ENCODE peak calls at places on chromosomes 6 and 20, in six cellular contexts. One of them, this sample, is unnamed.
A peak's percentile ranks its signal among the peaks of the same experiment; 100 is the strongest.

GRCh38 chr6:4930025-4930692 is 73.7 kb downstream of the RPP40 start:
- DNase-seq in heart right ventricle: no peak
- DNase-seq in heart left ventricle: no peak
- DNase-seq in cardiac fibroblast: no peak
- DNase-seq in brain microvascular endothelial cell: no peak
- DNase-seq in OCI-LY7: no peak
- DNase-seq in this sample: no peak

GRCh38 chr20:2805682-2806350 is 5.4 kb upstream of the CPXM1 start:
- DNase-seq in heart right ventricle: no peak
- DNase-seq in heart left ventricle: no peak
- DNase-seq in cardiac fibroblast: no peak
- DNase-seq in brain microvascular endothelial cell: no peak
- DNase-seq in OCI-LY7: no peak
- DNase-seq in this sample: no peak

GRCh38 chr20:41003143-41003932 is 25.3 kb upstream of the TOP1 start:
- DNase-seq in heart right ventricle: peak; percentile 11
- DNase-seq in heart left ventricle: peak; percentile 42
- DNase-seq in cardiac fibroblast: peak; percentile 99
- DNase-seq in brain microvascular endothelial cell: peak; percentile 95
- DNase-seq in OCI-LY7: no peak
- DNase-seq in this sample: no peak

GRCh38 chr6:84074988-84075781 is 41.6 kb downstream of the MRAP2 start:
- DNase-seq in heart right ventricle: no peak
- DNase-seq in heart left ventricle: no peak
- DNase-seq in cardiac fibroblast: peak; percentile 32
- DNase-seq in brain microvascular endothelial cell: peak; percentile 38
- DNase-seq in OCI-LY7: no peak
- DNase-seq in this sample: no peak

GRCh38 chr6:128358111-128358780 is 162.2 kb downstream of the PTPRK start:
- DNase-seq in heart right ventricle: no peak
- DNase-seq in heart left ventricle: no peak
- DNase-seq in cardiac fibroblast: peak; percentile 29
- DNase-seq in brain microvascular endothelial cell: peak; percentile 51
- DNase-seq in OCI-LY7: no peak
- DNase-seq in this sample: no peak

GRCh38 chr6:31574106-31575061 is 981 bp upstream of the TNF start:
- DNase-seq in heart right ventricle: no peak
- DNase-seq in heart left ventricle: no peak
- DNase-seq in cardiac fibroblast: no peak
- DNase-seq in brain microvascular endothelial cell: no peak
- DNase-seq in OCI-LY7: no peak
- DNase-seq in this sample: no peak

GRCh38 chr6:36227379-36228344 is 31.1 kb downstream of the BRPF3 start:
- DNase-seq in heart right ventricle: no peak
- DNase-seq in heart left ventricle: no peak
- DNase-seq in cardiac fibroblast: no peak
- DNase-seq in brain microvascular endothelial cell: no peak
- DNase-seq in OCI-LY7: no peak
- DNase-seq in this sample: no peak

GRCh38 chr6:131636880-131637792 is at the start of gene ENPP3:
- DNase-seq in heart right ventricle: no peak
- DNase-seq in heart left ventricle: no peak
- DNase-seq in cardiac fibroblast: peak; percentile 12
- DNase-seq in brain microvascular endothelial cell: no peak
- DNase-seq in OCI-LY7: peak; percentile 50
- DNase-seq in this sample: no peak

GRCh38 chr20:61126369-61127195 is 125.5 kb upstream of the CDH4 start:
- DNase-seq in heart right ventricle: no peak
- DNase-seq in heart left ventricle: no peak
- DNase-seq in cardiac fibroblast: no peak
- DNase-seq in brain microvascular endothelial cell: no peak
- DNase-seq in OCI-LY7: no peak
- DNase-seq in this sample: no peak

GRCh38 chr6:43986177-43986825 is 141.0 kb downstream of the MRPL14 start:
- DNase-seq in heart right ventricle: no peak
- DNase-seq in heart left ventricle: no peak
- DNase-seq in cardiac fibroblast: no peak
- DNase-seq in brain microvascular endothelial cell: no peak
- DNase-seq in OCI-LY7: no peak
- DNase-seq in this sample: no peak

GRCh38 chr6:89952696-89953095 is 58.4 kb downstream of the GJA10 start:
- DNase-seq in heart right ventricle: no peak
- DNase-seq in heart left ventricle: no peak
- DNase-seq in cardiac fibroblast: peak; percentile 29
- DNase-seq in brain microvascular endothelial cell: peak; percentile 60
- DNase-seq in OCI-LY7: no peak
- DNase-seq in this sample: no peak

DNA sequence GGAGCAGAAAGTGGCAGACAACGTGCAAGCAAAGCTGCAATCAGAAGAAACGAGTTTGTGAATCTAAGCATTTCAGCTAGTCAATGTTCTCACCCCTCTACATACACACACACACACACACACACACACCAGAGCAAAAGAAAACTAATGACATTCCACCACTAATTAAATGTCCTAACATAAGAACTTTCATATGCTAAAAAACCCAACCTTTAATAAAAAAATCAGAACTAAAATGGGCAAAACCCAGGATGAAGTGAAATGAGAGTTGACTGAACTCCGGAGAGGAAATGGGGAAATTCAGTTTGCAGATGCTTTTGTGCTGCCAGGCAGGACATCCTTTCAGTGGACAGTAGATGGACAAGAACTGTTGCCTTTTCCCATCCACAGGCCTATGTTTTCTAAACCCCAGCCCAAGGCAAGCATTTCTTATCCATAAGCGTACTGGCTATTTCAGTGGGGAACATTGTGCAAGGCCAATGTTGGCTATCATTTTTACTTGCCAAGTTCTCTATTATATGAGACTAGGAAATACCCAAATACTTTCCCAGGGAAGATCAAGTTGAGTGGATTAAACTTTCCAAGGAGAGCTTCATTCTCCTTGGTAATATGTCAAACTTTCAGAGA is 27.2 kb downstream of the RIN2 start:
- DNase-seq in heart right ventricle: no peak
- DNase-seq in heart left ventricle: no peak
- DNase-seq in cardiac fibroblast: peak; percentile 76
- DNase-seq in brain microvascular endothelial cell: no peak
- DNase-seq in OCI-LY7: no peak
- DNase-seq in this sample: no peak
- TF ChIP-seq CTCF in heart right ventricle: no peak
- TF ChIP-seq CTCF in heart left ventricle: no peak
- TF ChIP-seq CTCF in cardiac fibroblast: no peak
- TF ChIP-seq CTCF in brain microvascular endothelial cell: no peak
- TF ChIP-seq CTCF in OCI-LY7: peak; percentile 43
- TF ChIP-seq CTCF in this sample: no peak

DNA sequence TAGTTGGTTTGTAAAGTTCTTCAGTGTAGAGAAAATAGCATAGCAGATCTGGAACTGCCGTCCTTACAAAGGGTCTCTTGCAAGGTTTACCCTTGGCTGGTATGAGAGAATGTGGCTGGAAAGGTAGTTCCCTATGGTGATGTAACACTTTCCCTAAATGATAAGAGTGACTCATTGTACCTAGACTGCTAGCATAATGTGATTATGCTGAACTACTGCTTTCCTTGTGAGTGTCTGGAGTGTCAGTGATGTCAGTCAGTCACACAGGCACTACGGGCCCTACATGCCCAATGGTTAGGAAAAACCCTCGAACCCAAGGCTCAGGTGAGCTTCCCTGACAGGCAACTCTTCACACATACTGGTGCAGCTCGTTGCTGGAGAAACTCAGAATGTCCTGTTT is 28.5 kb upstream of the LY86 start:
- DNase-seq in heart right ventricle: no peak
- DNase-seq in heart left ventricle: no peak
- DNase-seq in cardiac fibroblast: no peak
- DNase-seq in brain microvascular endothelial cell: no peak
- DNase-seq in OCI-LY7: no peak
- DNase-seq in this sample: no peak
- H3K4me3 ChIP-seq in heart right ventricle: no peak overlapping the region
- H3K4me3 ChIP-seq in heart left ventricle: no peak overlapping the region
- H3K4me3 ChIP-seq in cardiac fibroblast: no peak overlapping the region
- H3K4me3 ChIP-seq in brain microvascular endothelial cell: no peak overlapping the region
- H3K4me3 ChIP-seq in OCI-LY7: no peak overlapping the region
- H3K4me3 ChIP-seq in this sample: no peak overlapping the region

DNA sequence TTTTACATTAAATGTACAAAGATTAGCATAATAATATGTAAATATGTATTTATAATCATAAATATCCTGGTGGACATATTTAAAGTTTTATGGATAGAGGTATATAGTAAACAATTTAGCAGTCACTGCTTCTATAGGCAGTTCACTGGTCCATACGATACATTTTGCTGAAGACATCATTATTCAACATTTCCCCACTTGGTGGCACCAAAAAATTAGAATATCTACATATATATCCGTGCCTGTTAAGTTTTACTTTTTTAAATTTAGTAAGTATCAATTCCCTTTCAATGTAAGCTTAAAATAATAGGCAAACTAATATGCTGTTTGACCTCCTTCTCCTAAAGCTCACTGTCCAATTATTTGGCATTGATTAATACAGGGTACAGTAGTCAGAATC is 64.2 kb downstream of the LMBRD1 start:
- DNase-seq in heart right ventricle: no peak
- DNase-seq in heart left ventricle: no peak
- DNase-seq in cardiac fibroblast: peak; percentile 48
- DNase-seq in brain microvascular endothelial cell: no peak
- DNase-seq in OCI-LY7: peak; percentile 23
- DNase-seq in this sample: peak; percentile 3
- TF ChIP-seq CTCF in heart right ventricle: peak; percentile 19
- TF ChIP-seq CTCF in heart left ventricle: no peak
- TF ChIP-seq CTCF in cardiac fibroblast: peak; percentile 31
- TF ChIP-seq CTCF in brain microvascular endothelial cell: peak; percentile 10
- TF ChIP-seq CTCF in OCI-LY7: peak; percentile 73
- TF ChIP-seq CTCF in this sample: peak; percentile 22

DNA sequence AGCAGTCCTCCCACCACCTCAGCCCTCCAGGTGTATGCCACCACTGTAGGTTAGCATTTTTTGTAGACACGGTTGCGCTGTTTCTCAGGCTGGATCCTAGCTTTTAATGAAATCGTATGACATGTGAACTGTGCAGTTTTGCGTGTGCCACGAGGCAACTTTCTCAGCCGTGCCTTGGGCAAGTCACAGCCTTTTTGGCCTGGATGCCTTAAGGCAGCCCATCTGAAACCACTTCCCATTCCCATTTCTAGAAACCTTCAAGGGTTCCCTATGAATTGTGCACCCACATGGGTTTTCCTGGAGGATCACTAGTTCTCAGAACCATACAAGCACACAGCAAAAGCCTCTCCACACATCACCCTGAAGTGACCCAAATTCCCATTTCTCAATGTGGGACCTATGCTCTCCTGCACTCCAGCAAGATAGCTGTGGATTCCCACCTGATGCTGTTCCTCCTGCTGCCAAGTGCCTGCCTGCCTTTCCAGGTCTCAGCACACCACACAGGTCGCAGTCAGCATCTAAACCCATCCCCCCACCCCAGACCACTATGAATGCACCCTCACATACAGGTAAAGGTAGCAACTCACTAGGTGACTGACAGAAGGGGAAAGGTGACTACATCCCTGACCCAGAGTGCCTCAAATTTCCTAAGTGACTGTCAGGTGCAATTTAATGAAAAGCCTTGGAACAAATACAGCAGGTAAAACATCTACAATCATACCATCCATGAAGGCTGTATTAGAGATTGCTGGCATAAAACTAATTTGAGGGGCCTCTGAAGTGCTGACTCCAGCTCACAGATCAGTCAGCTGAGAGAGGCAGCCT is 28.8 kb downstream of the SNX5 start:
- DNase-seq in heart right ventricle: no peak
- DNase-seq in heart left ventricle: no peak
- DNase-seq in cardiac fibroblast: no peak
- DNase-seq in brain microvascular endothelial cell: no peak
- DNase-seq in OCI-LY7: no peak
- DNase-seq in this sample: no peak
- H3K4me3 ChIP-seq in heart right ventricle: no peak overlapping the region
- H3K4me3 ChIP-seq in heart left ventricle: no peak overlapping the region
- H3K4me3 ChIP-seq in cardiac fibroblast: no peak overlapping the region
- H3K4me3 ChIP-seq in brain microvascular endothelial cell: no peak overlapping the region
- H3K4me3 ChIP-seq in OCI-LY7: no peak overlapping the region
- H3K4me3 ChIP-seq in this sample: no peak overlapping the region

GRCh38 chr6:79672631-79673065 is 41.5 kb downstream of the SH3BGRL2 start:
- DNase-seq in heart right ventricle: no peak
- DNase-seq in heart left ventricle: no peak
- DNase-seq in cardiac fibroblast: peak; percentile 63
- DNase-seq in brain microvascular endothelial cell: peak; percentile 8
- DNase-seq in OCI-LY7: no peak
- DNase-seq in this sample: no peak
- TF ChIP-seq CTCF in heart right ventricle: peak; percentile 61
- TF ChIP-seq CTCF in heart left ventricle: peak; percentile 39
- TF ChIP-seq CTCF in cardiac fibroblast: peak; percentile 58
- TF ChIP-seq CTCF in brain microvascular endothelial cell: peak; percentile 70
- TF ChIP-seq CTCF in OCI-LY7: peak; percentile 74
- TF ChIP-seq CTCF in this sample: peak; percentile 56

GRCh38 chr20:33670715-33671499 is 3.3 kb downstream of the NECAB3 start:
- DNase-seq in heart right ventricle: peak; percentile 3
- DNase-seq in heart left ventricle: no peak
- DNase-seq in cardiac fibroblast: no peak
- DNase-seq in brain microvascular endothelial cell: no peak
- DNase-seq in OCI-LY7: no peak
- DNase-seq in this sample: no peak
- H3K4me3 ChIP-seq in heart right ventricle: no peak overlapping the region
- H3K4me3 ChIP-seq in heart left ventricle: no peak overlapping the region
- H3K4me3 ChIP-seq in cardiac fibroblast: no peak overlapping the region
- H3K4me3 ChIP-seq in brain microvascular endothelial cell: no peak overlapping the region
- H3K4me3 ChIP-seq in OCI-LY7: no peak overlapping the region
- H3K4me3 ChIP-seq in this sample: no peak overlapping the region

DNA sequence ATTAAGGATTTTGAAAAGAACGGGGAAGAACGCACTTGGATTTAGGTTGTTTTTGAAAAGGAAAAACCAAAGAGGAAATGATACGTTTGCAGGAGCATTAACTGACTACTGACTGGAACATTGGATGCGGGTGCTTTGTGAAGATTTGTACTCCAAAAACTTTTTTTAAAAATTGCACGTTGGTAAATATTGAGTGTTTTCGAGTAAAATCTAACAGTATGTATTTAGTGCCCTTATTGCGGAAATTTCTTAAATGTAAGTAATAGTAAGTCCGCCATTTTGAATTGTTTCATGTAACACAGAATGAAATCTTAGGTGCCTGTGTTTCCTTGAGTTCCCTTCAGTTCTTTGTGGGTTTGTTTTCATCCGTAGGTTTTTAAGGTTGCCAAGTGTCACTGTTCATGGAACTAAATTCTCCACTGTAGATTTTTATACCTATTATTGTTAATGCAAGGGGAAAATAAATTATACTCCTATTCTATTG is 15.2 kb upstream of the LIN28B start:
- DNase-seq in heart right ventricle: no peak
- DNase-seq in heart left ventricle: no peak
- DNase-seq in cardiac fibroblast: no peak
- DNase-seq in brain microvascular endothelial cell: no peak
- DNase-seq in OCI-LY7: no peak
- DNase-seq in this sample: no peak
- TF ChIP-seq CTCF in heart right ventricle: no peak
- TF ChIP-seq CTCF in heart left ventricle: no peak
- TF ChIP-seq CTCF in cardiac fibroblast: no peak
- TF ChIP-seq CTCF in brain microvascular endothelial cell: no peak
- TF ChIP-seq CTCF in OCI-LY7: no peak
- TF ChIP-seq CTCF in this sample: no peak